ENCODE peak calls at places on chromosomes 4 and X, in six cellular contexts. R, F, K, A, M and N are unnamed samples.

GRCh38 chr4:6991771-6992557 is 51.2 kb upstream of the TADA2B start:
- DNase-seq in F (peak), M (no peak), R (no peak), A (peak), K (no peak), N (peak)

GRCh38 chr4:98747659-98748091 is 89.3 kb upstream of the TSPAN5 start:
- DNase-seq in F (no peak), A (no peak), R (no peak), M (no peak), K (no peak), N (no peak)

GRCh38 chr4:114879916-114880315 is 233.5 kb downstream of the NDST4 start:
- DNase-seq in A (no peak), F (no peak), M (no peak), R (no peak), K (no peak), N (no peak)

GRCh38 chr4:133320576-133321170 is 171.6 kb downstream of the PCDH10 start:
- DNase-seq in M (no peak), K (no peak), A (peak), F (peak), R (no peak), N (no peak)

GRCh38 chr4:121154103-121154515 is 10.0 kb downstream of the TNIP3 start:
- DNase-seq in F (no peak), M (no peak), A (no peak), K (peak), R (peak), N (no peak)

GRCh38 chr4:156534205-156534604 is 437.4 kb downstream of the PDGFC start:
- DNase-seq in M (no peak), K (no peak), F (no peak), R (no peak), A (no peak), N (no peak)

GRCh38 chr4:19729873-19730735 is 521.6 kb upstream of the SLIT2 start:
- DNase-seq in A (peak), F (no peak), R (no peak), K (no peak), M (no peak), N (no peak)

GRCh38 chr4:27368781-27369180 is 508.1 kb downstream of the STIM2 start:
- DNase-seq in R (no peak), M (no peak), A (no peak), K (no peak), F (no peak), N (no peak)

GRCh38 chrX:48475774-48476577 is at the start of gene FTSJ1:
- DNase-seq in A (peak), M (peak), K (peak), R (peak), F (peak), N (no peak)

GRCh38 chrX:40150503-40150902 is 52.7 kb upstream of the BCOR start:
- DNase-seq in K (no peak), R (no peak), M (no peak), F (no peak), A (no peak), N (no peak)

GRCh38 chr4:114191496-114191895 is 212.0 kb upstream of the ARSJ start:
- DNase-seq in R (no peak), M (no peak), A (no peak), K (no peak), F (no peak), N (no peak)

GRCh38 chr4:114378306-114378903 is 220.2 kb upstream of the UGT8 start:
- DNase-seq in A (peak), K (no peak), F (no peak), R (no peak), M (no peak), N (no peak)

GRCh38 chr4:142846105-142846728 is at the start of gene INPP4B:
- DNase-seq in M (peak), K (peak), R (peak), F (no peak), A (peak), N (no peak)

GRCh38 chr4:74793757-74794340 is 474 bp downstream of the BTC start:
- DNase-seq in M (peak), K (no peak), A (peak), F (no peak), R (no peak), N (no peak)

GRCh38 chr4:168880811-168881595 is 129.1 kb downstream of the CBR4 start:
- DNase-seq in M (no peak), R (no peak), F (no peak), K (no peak), A (no peak), N (no peak)

GRCh38 chrX:40152173-40152705 is 54.5 kb upstream of the BCOR start:
- DNase-seq in A (no peak), K (peak), R (no peak), F (peak), M (no peak), N (no peak)

GRCh38 chr4:38601244-38601915 is 62.6 kb upstream of the KLF3 start:
- DNase-seq in R (no peak), K (no peak), A (peak), M (no peak), F (no peak), N (no peak)

GRCh38 chr4:19473569-19473968 is 778.1 kb upstream of the SLIT2 start:
- DNase-seq in M (no peak), R (no peak), A (no peak), F (no peak), K (no peak), N (no peak)

GRCh38 chrX:38166478-38167083 is 54.1 kb downstream of the SRPX start:
- DNase-seq in F (peak), M (no peak), R (peak), K (peak), A (peak), N (no peak)

GRCh38 chr4:82293304-82293703 is 80.5 kb downstream of the HNRNPD start:
- DNase-seq in F (no peak), A (no peak), R (no peak), M (no peak), K (peak), N (no peak)

GRCh38 chr4:139509727-139510410 is 46.1 kb downstream of the SETD7 start:
- DNase-seq in A (peak), M (no peak), R (no peak), F (peak), K (no peak), N (no peak)

GRCh38 chrX:47218920-47219815 is 687 bp downstream of the CDK16 start:
- DNase-seq in M (peak), R (peak), A (no peak), K (no peak), F (no peak), N (no peak)

GRCh38 chrX:95762716-95763115 is 921.9 kb upstream of the DIAPH2 start:
- DNase-seq in M (no peak), K (no peak), R (no peak), F (no peak), A (peak), N (no peak)

GRCh38 chr4:40587826-40588225 is 41.8 kb downstream of the RBM47 start:
- DNase-seq in K (no peak), M (no peak), F (no peak), R (no peak), A (peak), N (no peak)

GRCh38 chr4:6120361-6120760 is 80.0 kb downstream of the JAKMIP1 start:
- DNase-seq in M (no peak), K (no peak), A (no peak), R (no peak), F (no peak), N (no peak)

GRCh38 chr4:96009720-96010119 is 169.8 kb downstream of the PDHA2 start:
- DNase-seq in M (no peak), F (no peak), A (peak), K (no peak), R (no peak), N (no peak)

GRCh38 chr4:120156115-120156718 is 89.6 kb upstream of the MAD2L1 start:
- DNase-seq in R (peak), K (peak), F (peak), A (peak), M (peak), N (peak)

GRCh38 chr4:166153539-166153938 is 280.5 kb downstream of the TLL1 start:
- DNase-seq in R (no peak), M (no peak), K (no peak), F (no peak), A (peak), N (no peak)

GRCh38 chr4:14871676-14872430 is 130.4 kb upstream of the CPEB2 start:
- DNase-seq in F (no peak), R (peak), M (no peak), A (peak), K (no peak), N (no peak)

GRCh38 chr4:172785623-172786022 is 383.0 kb upstream of the GALNT7 start:
- DNase-seq in K (no peak), A (no peak), R (no peak), M (no peak), F (no peak), N (no peak)

GRCh38 chrX:47634871-47635575 is 5.3 kb upstream of the CFP start:
- DNase-seq in F (no peak), K (no peak), A (no peak), R (no peak), M (no peak), N (no peak)

GRCh38 chr4:107977966-107978705 is 11.6 kb upstream of the HADH start:
- DNase-seq in K (no peak), M (no peak), A (no peak), R (no peak), F (peak), N (no peak)

GRCh38 chr4:162891788-162892707 is 274.6 kb downstream of the NAF1 start:
- DNase-seq in M (no peak), F (no peak), A (peak), R (no peak), K (no peak), N (no peak)

GRCh38 chr4:85427123-85427522 is 47.8 kb upstream of the ARHGAP24 start:
- DNase-seq in M (no peak), K (no peak), R (no peak), F (no peak), A (no peak), N (no peak)

GRCh38 chrX:69424161-69424560 is 80.0 kb upstream of the NALF2 start:
- DNase-seq in M (no peak), R (no peak), F (no peak), K (no peak), A (peak), N (no peak)